ENCODE peak calls at places on chromosome 5, in six cellular contexts. W, V, I, B, X and F are unnamed samples.

GRCh38 chr5:3993856-3994473 is 398.3 kb downstream of the IRX1 start:
- DNase-seq in W (no peak), V (no peak), I (no peak), B (no peak), X (no peak), F (no peak)

GRCh38 chr5:14870347-14871083 is 1.1 kb downstream of the ANKH start:
- DNase-seq in W (peak), V (peak), I (peak), B (no peak), X (no peak), F (no peak)

GRCh38 chr5:123297198-123297831 is 125.9 kb downstream of the CEP120 start:
- DNase-seq in W (no peak), V (no peak), I (no peak), B (no peak), X (no peak), F (no peak)

GRCh38 chr5:6081727-6082210 is 296.6 kb downstream of the MED10 start:
- DNase-seq in W (no peak), V (no peak), I (no peak), B (no peak), X (no peak), F (no peak)

GRCh38 chr5:139795074-139796001 is at the start of gene PSD2:
- DNase-seq in W (no peak), V (no peak), I (no peak), B (no peak), X (peak), F (peak)

GRCh38 chr5:56717253-56717987 is 97.9 kb upstream of the MAP3K1 start:
- DNase-seq in W (no peak), V (no peak), I (no peak), B (no peak), X (peak), F (peak)

GRCh38 chr5:142325677-142326479 is 1.1 kb upstream of the SPRY4 start:
- DNase-seq in W (no peak), V (peak), I (peak), B (peak), X (peak), F (peak)

GRCh38 chr5:91468643-91469422 is 85.7 kb upstream of the ARRDC3 start:
- DNase-seq in W (no peak), V (peak), I (no peak), B (no peak), X (no peak), F (peak)

GRCh38 chr5:93677344-93678021 is 63.9 kb downstream of the POU5F2 start:
- DNase-seq in W (no peak), V (no peak), I (no peak), B (peak), X (peak), F (peak)

GRCh38 chr5:74042559-74043357 is 416.8 kb downstream of the ARHGEF28 start:
- DNase-seq in W (no peak), V (no peak), I (no peak), B (no peak), X (peak), F (peak)

GRCh38 chr5:53362521-53362941 is 117.9 kb upstream of the FST start:
- DNase-seq in W (no peak), V (no peak), I (no peak), B (no peak), X (peak), F (peak)

GRCh38 chr5:76791461-76791860 is 27.4 kb upstream of the F2RL1 start:
- DNase-seq in W (no peak), V (no peak), I (no peak), B (no peak), X (no peak), F (no peak)

GRCh38 chr5:33795532-33795931 is 96.3 kb downstream of the ADAMTS12 start:
- DNase-seq in W (no peak), V (no peak), I (no peak), B (no peak), X (no peak), F (no peak)

GRCh38 chr5:1887400-1888360 is 5.0 kb upstream of the IRX4 start:
- DNase-seq in W (no peak), V (no peak), I (no peak), B (no peak), X (peak), F (peak)